ENCODE peak calls at places on chromosomes 11 and 22, in five cellular contexts. One of them, this sample, is unnamed.

GRCh38 chr11:86151188-86152005 is 82.5 kb upstream of the PICALM start:
- DNase-seq in fibroblast of pulmonary artery: no peak
- DNase-seq in mesenchymal stem cell: peak
- DNase-seq in foreskin keratinocyte: peak
- DNase-seq in AG09309: no peak
- DNase-seq in this sample: peak

GRCh38 chr11:121741954-121742361 is 289.2 kb upstream of the SORL1-AS1 start:
- DNase-seq in fibroblast of pulmonary artery: peak
- DNase-seq in mesenchymal stem cell: no peak
- DNase-seq in foreskin keratinocyte: no peak
- DNase-seq in AG09309: no peak
- DNase-seq in this sample: no peak

GRCh38 chr11:10303558-10304363 is 1.1 kb upstream of the ADM start:
- DNase-seq in fibroblast of pulmonary artery: peak
- DNase-seq in mesenchymal stem cell: peak
- DNase-seq in foreskin keratinocyte: peak
- DNase-seq in AG09309: no peak
- DNase-seq in this sample: peak

GRCh38 chr22:47460870-47461269 is 698.4 kb downstream of the TBC1D22A start:
- DNase-seq in fibroblast of pulmonary artery: no peak
- DNase-seq in mesenchymal stem cell: no peak
- DNase-seq in foreskin keratinocyte: no peak
- DNase-seq in AG09309: no peak
- DNase-seq in this sample: no peak

GRCh38 chr11:74097838-74098237 is 73.0 kb downstream of the C2CD3 start:
- DNase-seq in fibroblast of pulmonary artery: no peak
- DNase-seq in mesenchymal stem cell: no peak
- DNase-seq in foreskin keratinocyte: no peak
- DNase-seq in AG09309: no peak
- DNase-seq in this sample: no peak

GRCh38 chr11:2363816-2364370 is 13.2 kb upstream of the CD81 start:
- DNase-seq in fibroblast of pulmonary artery: no peak
- DNase-seq in mesenchymal stem cell: no peak
- DNase-seq in foreskin keratinocyte: no peak
- DNase-seq in AG09309: no peak
- DNase-seq in this sample: no peak

GRCh38 chr22:31945478-31945815 is 1.1 kb downstream of the YWHAH start:
- DNase-seq in fibroblast of pulmonary artery: no peak
- DNase-seq in mesenchymal stem cell: no peak
- DNase-seq in foreskin keratinocyte: no peak
- DNase-seq in AG09309: no peak
- DNase-seq in this sample: no peak

GRCh38 chr11:128550967-128551522 is 36.3 kb downstream of the ETS1 start:
- DNase-seq in fibroblast of pulmonary artery: no peak
- DNase-seq in mesenchymal stem cell: no peak
- DNase-seq in foreskin keratinocyte: no peak
- DNase-seq in AG09309: no peak
- DNase-seq in this sample: no peak

GRCh38 chr11:73980001-73980960 is 2.4 kb downstream of the UCP2 start:
- DNase-seq in fibroblast of pulmonary artery: no peak
- DNase-seq in mesenchymal stem cell: peak
- DNase-seq in foreskin keratinocyte: peak
- DNase-seq in AG09309: no peak
- DNase-seq in this sample: peak

GRCh38 chr22:30002861-30003489 is 77.3 kb upstream of the HORMAD2 start:
- DNase-seq in fibroblast of pulmonary artery: no peak
- DNase-seq in mesenchymal stem cell: no peak
- DNase-seq in foreskin keratinocyte: no peak
- DNase-seq in AG09309: no peak
- DNase-seq in this sample: no peak

GRCh38 chr11:1405186-1406020 is 15.7 kb downstream of the BRSK2 start:
- DNase-seq in fibroblast of pulmonary artery: no peak
- DNase-seq in mesenchymal stem cell: no peak
- DNase-seq in foreskin keratinocyte: no peak
- DNase-seq in AG09309: no peak
- DNase-seq in this sample: no peak

GRCh38 chr11:1360181-1360834 is 29.4 kb upstream of the BRSK2 start:
- DNase-seq in fibroblast of pulmonary artery: no peak
- DNase-seq in mesenchymal stem cell: no peak
- DNase-seq in foreskin keratinocyte: no peak
- DNase-seq in AG09309: no peak
- DNase-seq in this sample: no peak

GRCh38 chr11:47918882-47919495 is 61.4 kb upstream of the PTPRJ start:
- DNase-seq in fibroblast of pulmonary artery: peak
- DNase-seq in mesenchymal stem cell: peak
- DNase-seq in foreskin keratinocyte: peak
- DNase-seq in AG09309: no peak
- DNase-seq in this sample: peak

GRCh38 chr11:61911701-61912529 is 5.5 kb downstream of the RAB3IL1 start:
- DNase-seq in fibroblast of pulmonary artery: no peak
- DNase-seq in mesenchymal stem cell: no peak
- DNase-seq in foreskin keratinocyte: no peak
- DNase-seq in AG09309: no peak
- DNase-seq in this sample: no peak

GRCh38 chr22:25903294-25903693 is 161.3 kb downstream of the MYO18B start:
- DNase-seq in fibroblast of pulmonary artery: no peak
- DNase-seq in mesenchymal stem cell: no peak
- DNase-seq in foreskin keratinocyte: no peak
- DNase-seq in AG09309: no peak
- DNase-seq in this sample: no peak

GRCh38 chr22:21996175-21996574 is 13.6 kb upstream of the TOP3B start:
- DNase-seq in fibroblast of pulmonary artery: no peak
- DNase-seq in mesenchymal stem cell: no peak
- DNase-seq in foreskin keratinocyte: no peak
- DNase-seq in AG09309: no peak
- DNase-seq in this sample: no peak

GRCh38 chr22:17213976-17214375 is 5.3 kb downstream of the ADA2 start:
- DNase-seq in fibroblast of pulmonary artery: peak
- DNase-seq in mesenchymal stem cell: no peak
- DNase-seq in foreskin keratinocyte: no peak
- DNase-seq in AG09309: no peak
- DNase-seq in this sample: peak

GRCh38 chr11:36532908-36533601 is 23.0 kb upstream of the TRAF6 start:
- DNase-seq in fibroblast of pulmonary artery: no peak
- DNase-seq in mesenchymal stem cell: no peak
- DNase-seq in foreskin keratinocyte: no peak
- DNase-seq in AG09309: no peak
- DNase-seq in this sample: no peak

GRCh38 chr11:57905439-57905838 is 118.2 kb upstream of the OR9Q1 start:
- DNase-seq in fibroblast of pulmonary artery: no peak
- DNase-seq in mesenchymal stem cell: no peak
- DNase-seq in foreskin keratinocyte: peak
- DNase-seq in AG09309: no peak
- DNase-seq in this sample: no peak

GRCh38 chr11:34926101-34926830 is 9.8 kb downstream of the PDHX start:
- DNase-seq in fibroblast of pulmonary artery: peak
- DNase-seq in mesenchymal stem cell: peak
- DNase-seq in foreskin keratinocyte: peak
- DNase-seq in AG09309: peak
- DNase-seq in this sample: peak

GRCh38 chr11:64723907-64724862 is 1.2 kb upstream of the NRXN2 start:
- DNase-seq in fibroblast of pulmonary artery: no peak
- DNase-seq in mesenchymal stem cell: no peak
- DNase-seq in foreskin keratinocyte: no peak
- DNase-seq in AG09309: no peak
- DNase-seq in this sample: no peak

GRCh38 chr11:77102246-77103210 is at the start of gene OMP:
- DNase-seq in fibroblast of pulmonary artery: no peak
- DNase-seq in mesenchymal stem cell: no peak
- DNase-seq in foreskin keratinocyte: no peak
- DNase-seq in AG09309: no peak
- DNase-seq in this sample: no peak

GRCh38 chr11:82004537-82005213 is 729.0 kb downstream of the FAM181B start:
- DNase-seq in fibroblast of pulmonary artery: no peak
- DNase-seq in mesenchymal stem cell: no peak
- DNase-seq in foreskin keratinocyte: peak
- DNase-seq in AG09309: no peak
- DNase-seq in this sample: no peak

GRCh38 chr11:119726585-119727522 is 2.1 kb downstream of the NECTIN1 start:
- DNase-seq in fibroblast of pulmonary artery: no peak
- DNase-seq in mesenchymal stem cell: no peak
- DNase-seq in foreskin keratinocyte: no peak
- DNase-seq in AG09309: no peak
- DNase-seq in this sample: no peak

GRCh38 chr11:63017306-63017974 is 1.8 kb upstream of the SLC22A8 start:
- DNase-seq in fibroblast of pulmonary artery: no peak
- DNase-seq in mesenchymal stem cell: no peak
- DNase-seq in foreskin keratinocyte: no peak
- DNase-seq in AG09309: no peak
- DNase-seq in this sample: peak

GRCh38 chr11:2944953-2945756 is 15.9 kb upstream of the PHLDA2 start:
- DNase-seq in fibroblast of pulmonary artery: peak
- DNase-seq in mesenchymal stem cell: peak
- DNase-seq in foreskin keratinocyte: no peak
- DNase-seq in AG09309: peak
- DNase-seq in this sample: peak

GRCh38 chr11:64086263-64086938 is 50.7 kb downstream of the FLRT1 start:
- DNase-seq in fibroblast of pulmonary artery: peak
- DNase-seq in mesenchymal stem cell: peak
- DNase-seq in foreskin keratinocyte: no peak
- DNase-seq in AG09309: no peak
- DNase-seq in this sample: no peak

This sample was measured in endothelial cell of umbilical vein.